ENCODE peak calls at places on chromosomes 13 and 19, in six cellular contexts. L is left ventricle myocardium inferior, J is IMR-90, R is keratinocyte, Y is HAP-1, O is DND-41. V is an unnamed sample. For H3K27me3, the result is how much of the 10 kb centered on the place peaks cover.

GRCh38 chr13:110616103-110617101 is 1.1 kb downstream of the NAXD start:
- DNase-seq in L (no peak), J (peak), R (no peak), Y (peak), O (peak), V (no peak)

GRCh38 chr13:99067160-99067985 is 89.5 kb upstream of the DOCK9 start:
- DNase-seq in L (no peak), J (peak), R (peak), Y (no peak), O (no peak), V (no peak)

GRCh38 chr13:102195566-102196462 is 206.0 kb downstream of the FGF14 start:
- DNase-seq in L (no peak), J (peak), R (no peak), Y (no peak), O (no peak), V (no peak)

GRCh38 chr13:114067381-114067885 is 65.0 kb downstream of the RASA3 start:
- DNase-seq in L (no peak), J (peak), R (no peak), Y (no peak), O (no peak), V (no peak)

GRCh38 chr19:45099465-45100201 is 6.7 kb downstream of the PPP1R37 start:
- DNase-seq in L (no peak), J (peak), R (no peak), Y (no peak), O (no peak), V (no peak)

GRCh38 chr19:19417618-19418270 is 12.3 kb downstream of the GATAD2A start:
- DNase-seq in L (no peak), J (no peak), R (no peak), Y (no peak), O (no peak), V (no peak)

GRCh38 chr19:6811906-6812305 is 39.4 kb downstream of the VAV1 start:
- DNase-seq in L (no peak), J (peak), R (no peak), Y (peak), O (peak), V (no peak)

GRCh38 chr13:93769607-93770006 is 543.0 kb downstream of the GPC6 start:
- DNase-seq in L (no peak), J (no peak), R (no peak), Y (no peak), O (no peak), V (no peak)

GRCh38 chr13:72567566-72567965 is 159.9 kb downstream of the MZT1 start:
- DNase-seq in L (no peak), J (no peak), R (no peak), Y (peak), O (no peak), V (no peak)

GRCh38 chr13:75153386-75153785 is 328.6 kb downstream of the TBC1D4 start:
- DNase-seq in L (no peak), J (no peak), R (no peak), Y (no peak), O (no peak), V (no peak)

GRCh38 chr19:34430738-34431625 is 2.8 kb downstream of the UBA2 start:
- DNase-seq in L (no peak), J (peak), R (peak), Y (peak), O (peak), V (peak)

DNA sequence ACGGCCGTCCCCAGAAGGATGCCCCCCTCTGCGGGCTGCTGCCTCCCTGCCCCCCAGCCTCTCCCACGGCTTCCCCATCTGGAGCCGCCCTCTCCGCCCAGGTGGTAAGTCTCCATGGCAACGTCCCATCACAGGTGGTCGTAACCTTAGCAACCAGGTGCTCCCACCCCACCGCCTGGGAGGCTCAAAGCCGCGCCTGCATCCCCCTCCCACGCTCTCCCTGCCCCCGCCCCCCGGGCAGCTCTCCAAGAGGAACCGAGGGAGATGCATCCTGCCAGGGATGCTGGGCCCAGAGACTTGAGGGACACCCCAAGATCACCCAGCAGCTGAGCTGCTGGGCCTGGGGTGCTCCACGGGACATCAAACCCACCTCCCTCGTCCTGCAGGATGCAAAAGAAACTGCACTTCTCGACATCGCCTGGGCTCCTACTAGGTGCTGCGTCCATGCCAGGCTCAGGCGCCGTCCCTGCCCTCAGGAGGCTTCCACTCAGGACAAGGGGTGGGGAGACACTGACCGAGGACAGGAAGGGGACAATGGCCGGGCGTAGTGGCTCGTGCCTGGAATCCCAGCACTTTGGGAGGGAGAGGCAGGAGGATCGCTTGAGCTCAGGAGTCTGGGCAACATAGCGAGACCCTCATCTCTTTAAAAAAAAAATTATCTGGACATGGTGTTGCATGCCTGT is 5.0 kb upstream of the LINGO3 start:
- DNase-seq in L (no peak), J (no peak), R (no peak), Y (no peak), O (no peak), V (no peak)
- H3K27me3 ChIP-seq in L (half or more), J (under half), R (under half), Y (under half), O (under half), V (under half)

GRCh38 chr19:38213911-38214625 is 10.0 kb downstream of the DPF1 start:
- DNase-seq in L (no peak), J (peak), R (no peak), Y (no peak), O (peak), V (no peak)
- H3K27me3 ChIP-seq in L (half or more), J (under half), R (under half), Y (under half), O (under half), V (under half)

GRCh38 chr13:108933061-108933460 is 303.6 kb downstream of the MYO16 start:
- DNase-seq in L (no peak), J (no peak), R (no peak), Y (no peak), O (no peak), V (no peak)
- H3K27me3 ChIP-seq in L (under half), J (under half), R (under half), Y (under half), O (under half), V (under half)

GRCh38 chr19:55176116-55176515 is 4.0 kb downstream of the SYT5 start:
- DNase-seq in L (no peak), J (no peak), R (no peak), Y (no peak), O (peak), V (no peak)

GRCh38 chr19:55181740-55182139 is 1.7 kb upstream of the SYT5 start:
- DNase-seq in L (no peak), J (no peak), R (no peak), Y (no peak), O (no peak), V (no peak)

GRCh38 chr19:55175117-55175867 is 4.8 kb downstream of the SYT5 start:
- DNase-seq in L (no peak), J (no peak), R (no peak), Y (no peak), O (no peak), V (no peak)

GRCh38 chr19:55178781-55179569 is 1.1 kb downstream of the SYT5 start:
- DNase-seq in L (peak), J (peak), R (no peak), Y (peak), O (peak), V (no peak)

DNA sequence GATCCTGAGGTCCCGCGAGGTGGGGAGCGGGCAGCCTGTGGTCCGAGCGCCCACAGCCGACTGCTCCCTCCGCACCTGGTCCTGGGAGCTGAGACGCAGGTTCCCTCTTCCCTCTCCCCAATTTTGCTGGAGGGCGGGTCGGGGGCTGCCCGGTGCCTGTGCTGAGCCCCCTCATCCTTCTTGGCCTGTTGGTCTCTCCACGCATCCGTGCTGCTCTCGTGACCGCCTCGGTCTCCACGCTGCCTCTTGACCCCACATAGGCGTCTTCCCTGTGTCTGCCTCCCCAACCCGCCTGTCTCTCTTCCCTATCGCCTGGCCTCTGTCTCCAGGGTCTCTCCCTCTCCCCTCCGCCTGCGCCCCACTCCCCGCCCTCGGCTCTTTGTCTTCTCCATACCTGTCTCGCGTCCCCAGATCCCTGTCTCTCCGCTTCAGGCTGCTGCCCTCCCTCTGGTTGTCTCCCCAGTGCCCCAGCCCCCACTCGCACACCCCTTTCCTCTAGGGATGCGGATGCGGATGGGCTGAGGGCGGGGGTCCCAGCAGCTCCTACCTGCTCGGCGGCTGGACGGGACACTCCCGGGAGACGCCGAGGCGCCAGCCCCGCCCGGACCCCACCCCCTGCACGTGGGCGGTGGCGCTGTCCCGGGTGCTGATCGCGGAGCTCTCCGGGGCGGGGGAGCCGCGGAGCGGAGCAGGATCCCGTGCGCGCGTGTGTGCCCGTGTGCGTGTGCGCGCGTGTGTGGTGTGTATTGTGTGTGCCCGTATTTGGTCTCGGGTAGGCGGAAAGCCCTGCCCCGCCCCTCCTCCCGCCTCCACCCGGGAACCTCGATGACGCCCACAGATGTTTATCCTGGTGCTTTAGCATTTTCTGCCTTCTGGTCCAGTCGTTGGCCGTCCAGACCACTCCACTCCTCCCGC is at the start of gene SYT5:
- DNase-seq in L (peak), J (no peak), R (no peak), Y (peak), O (peak), V (no peak)
- H3K27me3 ChIP-seq in L (half or more), J (under half), R (under half), Y (half or more), O (under half), V (under half)

V was measured in iPS DF 6.9.